ENCODE peak calls at places on chromosomes 4 and X, in four cellular contexts. G is cardiac muscle cell, B is ascending aorta, A is DND-41. I is an unnamed sample.
A peak's percentile ranks its signal among the peaks of the same experiment; 100 is the strongest.

GRCh38 chrX:134931550-134931949 is 59.2 kb upstream of the SMIM10 start:
- DNase-seq in B (no peak), G (no peak), A (no peak), I (no peak)

GRCh38 chr4:80365928-80366327 is 30.4 kb downstream of the CFAP299 start:
- DNase-seq in G (peak; percentile 68), B (no peak), A (peak; percentile 50), I (peak; percentile 73)

GRCh38 chr4:87865960-87866598 is 33.3 kb downstream of the MEPE start:
- DNase-seq in G (no peak), B (no peak), A (no peak), I (no peak)

GRCh38 chrX:49191033-49191871 is 5.1 kb upstream of the PRICKLE3 start:
- DNase-seq in G (peak; percentile 99), B (peak; percentile 96), A (peak; percentile 94), I (peak; percentile 88)

GRCh38 chr4:142406051-142406549 is 440.0 kb downstream of the INPP4B start:
- DNase-seq in B (no peak), A (peak; percentile 21), G (peak; percentile 53), I (peak; percentile 5)

GRCh38 chrX:13110427-13111324 is 66.3 kb upstream of the FAM9C start:
- DNase-seq in A (no peak), G (peak; percentile 93), B (peak; percentile 83), I (no peak)

GRCh38 chrX:437636-438390 is 51.1 kb upstream of the PPP2R3B start:
- DNase-seq in A (no peak), B (no peak), G (no peak), I (no peak)

GRCh38 chrX:397575-397974 is 10.9 kb upstream of the PPP2R3B start:
- DNase-seq in G (peak; percentile 65), A (no peak), B (no peak), I (no peak)

GRCh38 chr4:30728291-30728690 is 8.1 kb downstream of the PCDH7 start:
- DNase-seq in A (no peak), G (no peak), B (no peak), I (no peak)

GRCh38 chr4:107978716-107979451 is 10.8 kb upstream of the HADH start:
- DNase-seq in A (no peak), G (no peak), B (no peak), I (no peak)

GRCh38 chrX:20374866-20375530 is 108.3 kb upstream of the RPS6KA3 start:
- DNase-seq in A (no peak), B (no peak), G (no peak), I (no peak)

GRCh38 chr4:139018971-139019758 is 3.6 kb downstream of the NOCT start:
- DNase-seq in A (no peak), G (no peak), B (no peak), I (no peak)

GRCh38 chr4:174538123-174538875 is 16.0 kb upstream of the HPGD start:
- DNase-seq in B (no peak), G (no peak), A (no peak), I (no peak)

GRCh38 chr4:101411926-101412325 is 64.6 kb upstream of the PPP3CA start:
- DNase-seq in G (no peak), B (no peak), A (no peak), I (no peak)
- H3K4me1 ChIP-seq in G (no peaks in the 10 kb centered on the region), B (no peaks in the 10 kb centered on the region), A (peaks cover 7% of the 10 kb centered on the region), I (peaks cover 5% of the 10 kb centered on the region)

GRCh38 chrX:74383611-74384010 is 37.7 kb upstream of the SLC16A2 start:
- DNase-seq in B (no peak), G (peak; percentile 74), A (peak; percentile 40), I (no peak)
- H3K27me3 ChIP-seq in B (no peaks in the 10 kb centered on the region), G (no peaks in the 10 kb centered on the region), A (no peaks in the 10 kb centered on the region), I (no peaks in the 10 kb centered on the region)

GRCh38 chr4:154076921-154077320 is 288.0 kb upstream of the SFRP2 start:
- DNase-seq in G (no peak), A (no peak), B (no peak), I (no peak)

GRCh38 chr4:154082760-154083530 is 294.1 kb upstream of the SFRP2 start:
- DNase-seq in A (peak; percentile 24), B (no peak), G (no peak), I (no peak)

GRCh38 chr4:154084864-154085263 is 296.0 kb upstream of the SFRP2 start:
- DNase-seq in B (no peak), A (no peak), G (no peak), I (no peak)

GRCh38 chr4:154078504-154079350 is 289.8 kb upstream of the SFRP2 start:
- DNase-seq in B (no peak), G (no peak), A (no peak), I (no peak)

DNA sequence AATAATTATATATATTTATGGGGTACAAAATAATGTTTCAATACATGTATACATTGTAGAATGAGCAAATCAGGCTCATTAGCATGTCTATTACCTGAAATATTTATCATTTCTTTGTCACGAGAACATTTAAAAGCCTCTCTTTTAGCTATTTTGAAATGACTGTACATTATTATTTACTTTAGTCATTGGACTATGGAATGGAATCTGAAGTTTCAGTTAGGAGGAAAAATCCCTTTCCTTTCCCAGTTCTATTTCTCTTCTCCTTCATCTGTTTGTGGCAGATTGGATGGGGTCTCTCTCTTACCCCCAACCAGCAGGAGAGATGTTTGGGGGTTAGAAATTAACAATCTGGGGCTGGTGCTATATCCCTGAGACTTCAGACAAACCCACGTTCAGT is 292.5 kb upstream of the SFRP2 start:
- DNase-seq in G (no peak), B (no peak), A (no peak), I (no peak)
- H3K4me3 ChIP-seq in G (no peak overlapping the region), B (no peak overlapping the region), A (no peak overlapping the region), I (no peak overlapping the region)

GRCh38 chr4:2936773-2937145 is 26.4 kb downstream of the NOP14 start:
- DNase-seq in A (no peak), B (peak; percentile 60), G (peak; percentile 52), I (peak; percentile 31)
- H3K4me1 ChIP-seq in A (peaks cover 49% of the 10 kb centered on the region), B (peaks cover 21% of the 10 kb centered on the region), G (peaks cover 5% of the 10 kb centered on the region), I (peaks cover 47% of the 10 kb centered on the region)

GRCh38 chr4:183205193-183205592 is 106.1 kb downstream of the WWC2 start:
- DNase-seq in G (no peak), B (no peak), A (no peak), I (no peak)

GRCh38 chr4:183201331-183201730 is 102.3 kb downstream of the WWC2 start:
- DNase-seq in A (no peak), B (no peak), G (peak; percentile 33), I (no peak)

GRCh38 chr4:183197140-183197539 is 98.1 kb downstream of the WWC2 start:
- DNase-seq in A (no peak), B (no peak), G (no peak), I (no peak)

GRCh38 chr4:183204793-183205192 is 105.7 kb downstream of the WWC2 start:
- DNase-seq in G (no peak), B (no peak), A (no peak), I (no peak)

DNA sequence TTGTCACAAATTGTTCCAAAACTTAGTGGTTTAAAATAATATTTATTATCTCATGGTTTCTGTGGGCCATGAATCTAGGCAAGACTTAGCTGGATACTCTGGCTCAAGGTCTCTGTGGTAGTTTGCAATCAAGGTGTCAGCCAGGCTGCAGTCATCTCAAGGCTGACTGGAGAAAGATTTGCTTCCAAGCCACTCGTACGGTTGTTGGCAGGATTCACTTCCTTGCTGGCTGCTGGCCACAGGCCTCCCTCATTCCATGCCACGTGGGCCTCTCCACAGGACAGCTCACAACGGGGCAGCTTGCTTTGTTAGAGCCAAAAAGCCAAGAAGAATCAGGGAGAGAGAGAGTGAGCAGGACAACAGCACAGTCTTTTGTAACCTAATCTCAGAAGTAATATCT is 101.4 kb downstream of the WWC2 start:
- DNase-seq in G (peak; percentile 97), B (peak; percentile 65), A (no peak), I (no peak)
- H3K27me3 ChIP-seq in G (no peaks in the 10 kb centered on the region), B (no peaks in the 10 kb centered on the region), A (no peaks in the 10 kb centered on the region), I (no peaks in the 10 kb centered on the region)

GRCh38 chr4:38411092-38411491 is 252.9 kb upstream of the KLF3 start:
- DNase-seq in B (no peak), A (no peak), G (no peak), I (no peak)
- H3K4me3 ChIP-seq in B (no peak overlapping the region), A (no peak overlapping the region), G (no peak overlapping the region), I (no peak overlapping the region)

GRCh38 chrX:25001808-25002657 is 13.7 kb downstream of the ARX start:
- DNase-seq in A (no peak), G (no peak), B (no peak), I (no peak)

GRCh38 chrX:24990585-24990984 is 25.2 kb downstream of the ARX start:
- DNase-seq in A (no peak), G (no peak), B (no peak), I (no peak)

GRCh38 chrX:24993887-24994286 is 21.9 kb downstream of the ARX start:
- DNase-seq in B (no peak), A (no peak), G (no peak), I (no peak)

GRCh38 chrX:24999501-24999900 is 16.3 kb downstream of the ARX start:
- DNase-seq in B (no peak), A (no peak), G (no peak), I (no peak)

DNA sequence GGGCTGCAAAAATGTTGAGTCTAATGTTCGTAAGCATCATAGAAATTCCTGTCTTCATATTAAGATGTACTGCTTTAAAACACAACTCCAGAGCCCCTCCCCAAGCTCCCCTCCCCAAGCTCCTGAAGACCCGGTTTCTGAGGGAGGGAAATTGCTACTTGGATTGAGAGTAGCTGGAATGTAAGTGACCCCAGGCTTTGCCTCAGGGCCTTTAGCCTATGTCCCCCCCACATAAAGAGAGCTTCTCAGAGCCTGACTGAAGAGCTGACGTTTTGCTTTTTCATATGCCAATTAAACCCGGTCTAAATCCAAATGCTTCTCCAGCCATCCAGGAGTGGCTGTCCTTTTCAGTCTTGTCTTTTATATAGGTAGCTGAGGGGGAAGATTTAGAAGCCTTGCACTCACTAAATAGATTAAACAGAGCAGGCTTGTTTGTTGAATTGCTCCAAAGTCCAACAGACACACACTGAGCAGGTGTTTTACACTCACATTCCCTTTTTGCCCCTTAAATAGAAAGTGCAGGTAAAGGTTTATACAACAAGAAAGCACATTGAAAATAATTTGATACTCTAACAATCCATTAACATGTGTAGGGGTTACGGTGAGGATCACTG is 19.6 kb downstream of the ARX start:
- DNase-seq in B (no peak), G (no peak), A (no peak), I (no peak)
- H3K4me1 ChIP-seq in B (no peaks in the 10 kb centered on the region), G (no peaks in the 10 kb centered on the region), A (no peaks in the 10 kb centered on the region), I (no peaks in the 10 kb centered on the region)

GRCh38 chr4:41750158-41750623 is 1.7 kb upstream of the PHOX2B start:
- DNase-seq in B (no peak), A (no peak), G (no peak), I (no peak)
- H3K27me3 ChIP-seq in B (peaks cover 14% of the 10 kb centered on the region), A (peaks cover 2% of the 10 kb centered on the region), G (peaks cover 100% of the 10 kb centered on the region), I (peaks cover 23% of the 10 kb centered on the region)

GRCh38 chrX:120001787-120002186 is 58.2 kb upstream of the NKAP start:
- DNase-seq in G (no peak), A (no peak), B (no peak), I (no peak)
- H3K4me3 ChIP-seq in G (no peak overlapping the region), A (no peak overlapping the region), B (no peak overlapping the region), I (no peak overlapping the region)

I was measured in CD8-positive, alpha-beta memory T cell.